ENCODE peak calls at places on chromosome 12, in five cellular contexts. One of them, this sample, is unnamed.

GRCh38 chr12:29671742-29672141 is 112.0 kb downstream of the TMTC1 start:
- DNase-seq in activated CD8-positive, alpha-beta memory T cell treated with anti-CD3 and anti-CD28 coated beads for 48 hours: no peak
- DNase-seq in germinal center: no peak
- DNase-seq in NCI-H510A: no peak
- DNase-seq in AG04450: no peak
- DNase-seq in this sample: no peak

GRCh38 chr12:130413909-130414308 is 76.2 kb downstream of the PIWIL1 start:
- DNase-seq in activated CD8-positive, alpha-beta memory T cell treated with anti-CD3 and anti-CD28 coated beads for 48 hours: no peak
- DNase-seq in germinal center: no peak
- DNase-seq in NCI-H510A: no peak
- DNase-seq in AG04450: no peak
- DNase-seq in this sample: no peak

GRCh38 chr12:53644133-53644532 is 18.0 kb upstream of the ATF7 start:
- DNase-seq in activated CD8-positive, alpha-beta memory T cell treated with anti-CD3 and anti-CD28 coated beads for 48 hours: no peak
- DNase-seq in germinal center: no peak
- DNase-seq in NCI-H510A: no peak
- DNase-seq in AG04450: no peak
- DNase-seq in this sample: no peak

GRCh38 chr12:10363922-10364838 is 25.7 kb downstream of the KLRK1 start:
- DNase-seq in activated CD8-positive, alpha-beta memory T cell treated with anti-CD3 and anti-CD28 coated beads for 48 hours: no peak
- DNase-seq in germinal center: peak
- DNase-seq in NCI-H510A: peak
- DNase-seq in AG04450: no peak
- DNase-seq in this sample: no peak

GRCh38 chr12:53223391-53224267 is 8.4 kb downstream of the RARG start:
- DNase-seq in activated CD8-positive, alpha-beta memory T cell treated with anti-CD3 and anti-CD28 coated beads for 48 hours: no peak
- DNase-seq in germinal center: no peak
- DNase-seq in NCI-H510A: no peak
- DNase-seq in AG04450: no peak
- DNase-seq in this sample: no peak

GRCh38 chr12:3732901-3733300 is 20.0 kb downstream of the CRACR2A start:
- DNase-seq in activated CD8-positive, alpha-beta memory T cell treated with anti-CD3 and anti-CD28 coated beads for 48 hours: no peak
- DNase-seq in germinal center: no peak
- DNase-seq in NCI-H510A: no peak
- DNase-seq in AG04450: no peak
- DNase-seq in this sample: no peak

GRCh38 chr12:49923035-49923644 is 19.4 kb upstream of the FAIM2 start:
- DNase-seq in activated CD8-positive, alpha-beta memory T cell treated with anti-CD3 and anti-CD28 coated beads for 48 hours: no peak
- DNase-seq in germinal center: no peak
- DNase-seq in NCI-H510A: no peak
- DNase-seq in AG04450: no peak
- DNase-seq in this sample: no peak

GRCh38 chr12:132904718-132905328 is 17.4 kb upstream of the CHFR start:
- DNase-seq in activated CD8-positive, alpha-beta memory T cell treated with anti-CD3 and anti-CD28 coated beads for 48 hours: peak
- DNase-seq in germinal center: peak
- DNase-seq in NCI-H510A: no peak
- DNase-seq in AG04450: no peak
- DNase-seq in this sample: no peak

GRCh38 chr12:68461645-68462044 is 129.5 kb upstream of the MDM1 start:
- DNase-seq in activated CD8-positive, alpha-beta memory T cell treated with anti-CD3 and anti-CD28 coated beads for 48 hours: no peak
- DNase-seq in germinal center: no peak
- DNase-seq in NCI-H510A: no peak
- DNase-seq in AG04450: no peak
- DNase-seq in this sample: no peak

GRCh38 chr12:107429006-107429698 is 256.4 kb upstream of the PWP1 start:
- DNase-seq in activated CD8-positive, alpha-beta memory T cell treated with anti-CD3 and anti-CD28 coated beads for 48 hours: no peak
- DNase-seq in germinal center: no peak
- DNase-seq in NCI-H510A: peak
- DNase-seq in AG04450: no peak
- DNase-seq in this sample: no peak

GRCh38 chr12:114936148-114937099 is 252.4 kb upstream of the TBX3 start:
- DNase-seq in activated CD8-positive, alpha-beta memory T cell treated with anti-CD3 and anti-CD28 coated beads for 48 hours: no peak
- DNase-seq in germinal center: no peak
- DNase-seq in NCI-H510A: no peak
- DNase-seq in AG04450: no peak
- DNase-seq in this sample: no peak

GRCh38 chr12:26077915-26078314 is 46.9 kb downstream of the BHLHE41 start:
- DNase-seq in activated CD8-positive, alpha-beta memory T cell treated with anti-CD3 and anti-CD28 coated beads for 48 hours: no peak
- DNase-seq in germinal center: no peak
- DNase-seq in NCI-H510A: no peak
- DNase-seq in AG04450: no peak
- DNase-seq in this sample: no peak

GRCh38 chr12:94103986-94104385 is 44.4 kb upstream of the PLXNC1 start:
- DNase-seq in activated CD8-positive, alpha-beta memory T cell treated with anti-CD3 and anti-CD28 coated beads for 48 hours: no peak
- DNase-seq in germinal center: no peak
- DNase-seq in NCI-H510A: no peak
- DNase-seq in AG04450: no peak
- DNase-seq in this sample: no peak

GRCh38 chr12:70154960-70155589 is 88.2 kb upstream of the CNOT2 start:
- DNase-seq in activated CD8-positive, alpha-beta memory T cell treated with anti-CD3 and anti-CD28 coated beads for 48 hours: no peak
- DNase-seq in germinal center: no peak
- DNase-seq in NCI-H510A: no peak
- DNase-seq in AG04450: no peak
- DNase-seq in this sample: no peak

GRCh38 chr12:52692253-52692652 is 11.1 kb downstream of the KRT77 start:
- DNase-seq in activated CD8-positive, alpha-beta memory T cell treated with anti-CD3 and anti-CD28 coated beads for 48 hours: no peak
- DNase-seq in germinal center: no peak
- DNase-seq in NCI-H510A: no peak
- DNase-seq in AG04450: no peak
- DNase-seq in this sample: no peak

GRCh38 chr12:45730116-45730841 is 773 bp downstream of the ARID2 start:
- DNase-seq in activated CD8-positive, alpha-beta memory T cell treated with anti-CD3 and anti-CD28 coated beads for 48 hours: peak
- DNase-seq in germinal center: peak
- DNase-seq in NCI-H510A: peak
- DNase-seq in AG04450: no peak
- DNase-seq in this sample: no peak

GRCh38 chr12:53190108-53190729 is 9.5 kb upstream of the CSAD start:
- DNase-seq in activated CD8-positive, alpha-beta memory T cell treated with anti-CD3 and anti-CD28 coated beads for 48 hours: no peak
- DNase-seq in germinal center: peak
- DNase-seq in NCI-H510A: no peak
- DNase-seq in AG04450: no peak
- DNase-seq in this sample: no peak

GRCh38 chr12:132376464-132376830 is 47.1 kb upstream of the GALNT9 start:
- DNase-seq in activated CD8-positive, alpha-beta memory T cell treated with anti-CD3 and anti-CD28 coated beads for 48 hours: no peak
- DNase-seq in germinal center: no peak
- DNase-seq in NCI-H510A: no peak
- DNase-seq in AG04450: no peak
- DNase-seq in this sample: no peak

GRCh38 chr12:95951515-95951914 is 8.4 kb downstream of the AMDHD1 start:
- DNase-seq in activated CD8-positive, alpha-beta memory T cell treated with anti-CD3 and anti-CD28 coated beads for 48 hours: no peak
- DNase-seq in germinal center: no peak
- DNase-seq in NCI-H510A: no peak
- DNase-seq in AG04450: no peak
- DNase-seq in this sample: no peak

GRCh38 chr12:124696689-124697476 is 129.5 kb upstream of the NCOR2 start:
- DNase-seq in activated CD8-positive, alpha-beta memory T cell treated with anti-CD3 and anti-CD28 coated beads for 48 hours: no peak
- DNase-seq in germinal center: no peak
- DNase-seq in NCI-H510A: no peak
- DNase-seq in AG04450: no peak
- DNase-seq in this sample: no peak

GRCh38 chr12:121217066-121217465 is 7.1 kb downstream of the P2RX4 start:
- DNase-seq in activated CD8-positive, alpha-beta memory T cell treated with anti-CD3 and anti-CD28 coated beads for 48 hours: no peak
- DNase-seq in germinal center: no peak
- DNase-seq in NCI-H510A: no peak
- DNase-seq in AG04450: no peak
- DNase-seq in this sample: no peak

GRCh38 chr12:53214221-53214620 is 7.2 kb upstream of the ITGB7 start:
- DNase-seq in activated CD8-positive, alpha-beta memory T cell treated with anti-CD3 and anti-CD28 coated beads for 48 hours: no peak
- DNase-seq in germinal center: no peak
- DNase-seq in NCI-H510A: no peak
- DNase-seq in AG04450: no peak
- DNase-seq in this sample: no peak

GRCh38 chr12:65822732-65823480 is 1.4 kb upstream of the HMGA2 start:
- DNase-seq in activated CD8-positive, alpha-beta memory T cell treated with anti-CD3 and anti-CD28 coated beads for 48 hours: no peak
- DNase-seq in germinal center: no peak
- DNase-seq in NCI-H510A: peak
- DNase-seq in AG04450: no peak
- DNase-seq in this sample: no peak

GRCh38 chr12:10304161-10304574 is 3.5 kb upstream of the KLRD1 start:
- DNase-seq in activated CD8-positive, alpha-beta memory T cell treated with anti-CD3 and anti-CD28 coated beads for 48 hours: no peak
- DNase-seq in germinal center: no peak
- DNase-seq in NCI-H510A: no peak
- DNase-seq in AG04450: peak
- DNase-seq in this sample: peak

GRCh38 chr12:128583453-128583852 is 240.3 kb downstream of the SLC15A4 start:
- DNase-seq in activated CD8-positive, alpha-beta memory T cell treated with anti-CD3 and anti-CD28 coated beads for 48 hours: no peak
- DNase-seq in germinal center: no peak
- DNase-seq in NCI-H510A: no peak
- DNase-seq in AG04450: no peak
- DNase-seq in this sample: no peak

GRCh38 chr12:124420972-124421674 is 126.2 kb downstream of the RFLNA start:
- DNase-seq in activated CD8-positive, alpha-beta memory T cell treated with anti-CD3 and anti-CD28 coated beads for 48 hours: no peak
- DNase-seq in germinal center: no peak
- DNase-seq in NCI-H510A: no peak
- DNase-seq in AG04450: no peak
- DNase-seq in this sample: no peak

GRCh38 chr12:94545937-94546771 is 86.5 kb upstream of the CEP83 start:
- DNase-seq in activated CD8-positive, alpha-beta memory T cell treated with anti-CD3 and anti-CD28 coated beads for 48 hours: no peak
- DNase-seq in germinal center: peak
- DNase-seq in NCI-H510A: no peak
- DNase-seq in AG04450: peak
- DNase-seq in this sample: peak

GRCh38 chr12:19026035-19026434 is 103.5 kb upstream of the PLEKHA5 start:
- DNase-seq in activated CD8-positive, alpha-beta memory T cell treated with anti-CD3 and anti-CD28 coated beads for 48 hours: no peak
- DNase-seq in germinal center: no peak
- DNase-seq in NCI-H510A: no peak
- DNase-seq in AG04450: no peak
- DNase-seq in this sample: no peak

GRCh38 chr12:98645572-98646067 is 530 bp downstream of the APAF1 start:
- DNase-seq in activated CD8-positive, alpha-beta memory T cell treated with anti-CD3 and anti-CD28 coated beads for 48 hours: no peak
- DNase-seq in germinal center: peak
- DNase-seq in NCI-H510A: no peak
- DNase-seq in AG04450: no peak
- DNase-seq in this sample: no peak

GRCh38 chr12:34345801-34346200 is 323.5 kb downstream of the ALG10 start:
- DNase-seq in activated CD8-positive, alpha-beta memory T cell treated with anti-CD3 and anti-CD28 coated beads for 48 hours: no peak
- DNase-seq in germinal center: no peak
- DNase-seq in NCI-H510A: no peak
- DNase-seq in AG04450: no peak
- DNase-seq in this sample: no peak

GRCh38 chr12:23585156-23585781 is 364.2 kb downstream of the SOX5 start:
- DNase-seq in activated CD8-positive, alpha-beta memory T cell treated with anti-CD3 and anti-CD28 coated beads for 48 hours: no peak
- DNase-seq in germinal center: no peak
- DNase-seq in NCI-H510A: no peak
- DNase-seq in AG04450: no peak
- DNase-seq in this sample: no peak

GRCh38 chr12:107749094-107749493 is 11.8 kb downstream of the PRDM4 start:
- DNase-seq in activated CD8-positive, alpha-beta memory T cell treated with anti-CD3 and anti-CD28 coated beads for 48 hours: no peak
- DNase-seq in germinal center: no peak
- DNase-seq in NCI-H510A: no peak
- DNase-seq in AG04450: no peak
- DNase-seq in this sample: no peak

GRCh38 chr12:130204441-130204840 is 42.2 kb downstream of the FZD10 start:
- DNase-seq in activated CD8-positive, alpha-beta memory T cell treated with anti-CD3 and anti-CD28 coated beads for 48 hours: no peak
- DNase-seq in germinal center: no peak
- DNase-seq in NCI-H510A: no peak
- DNase-seq in AG04450: no peak
- DNase-seq in this sample: no peak

GRCh38 chr12:50961708-50962107 is 9.4 kb downstream of the HIGD1C start:
- DNase-seq in activated CD8-positive, alpha-beta memory T cell treated with anti-CD3 and anti-CD28 coated beads for 48 hours: no peak
- DNase-seq in germinal center: no peak
- DNase-seq in NCI-H510A: no peak
- DNase-seq in AG04450: no peak
- DNase-seq in this sample: no peak

GRCh38 chr12:11805043-11805442 is 155.6 kb downstream of the ETV6 start:
- DNase-seq in activated CD8-positive, alpha-beta memory T cell treated with anti-CD3 and anti-CD28 coated beads for 48 hours: no peak
- DNase-seq in germinal center: no peak
- DNase-seq in NCI-H510A: no peak
- DNase-seq in AG04450: no peak
- DNase-seq in this sample: no peak